ENCODE peak calls at places on chromosomes 4 and X, in five cellular contexts. L is transverse colon, P is ovary, F is tibial nerve, G is GM12878. U is an unnamed sample.
A peak's percentile ranks its signal among the peaks of the same experiment; 100 is the strongest.

GRCh38 chr4:148998719-148999118 is 556.5 kb upstream of the NR3C2 start:
- DNase-seq in P (no peak), G (no peak), L (no peak), F (no peak), U (no peak)

GRCh38 chr4:25031077-25031606 is 396 bp upstream of the LGI2 start:
- DNase-seq in L (peak; percentile 14), P (peak; percentile 58), G (no peak), F (no peak), U (no peak)

GRCh38 chrX:23756165-23756564 is 13.1 kb upstream of the ACOT9 start:
- DNase-seq in G (peak; percentile 50), P (no peak), L (peak; percentile 70), F (peak; percentile 63), U (no peak)

GRCh38 chrX:65987856-65988255 is 52.0 kb downstream of the VSIG4 start:
- DNase-seq in P (no peak), F (no peak), G (no peak), L (no peak), U (no peak)

GRCh38 chrX:109902665-109903064 is 100.2 kb upstream of the TMEM164 start:
- DNase-seq in P (no peak), F (no peak), L (no peak), G (no peak), U (no peak)

GRCh38 chr4:20493761-20494353 is 206.4 kb upstream of the PACRGL start:
- DNase-seq in G (no peak), F (no peak), L (no peak), P (no peak), U (no peak)

GRCh38 chr4:76822294-76822693 is 75.7 kb downstream of the SOWAHB start:
- DNase-seq in G (no peak), L (no peak), F (peak; percentile 25), P (no peak), U (no peak)

GRCh38 chrX:100208076-100208475 is 202.0 kb downstream of the PCDH19 start:
- DNase-seq in F (no peak), P (no peak), L (no peak), G (no peak), U (no peak)

GRCh38 chrX:48715066-48715465 is 18.5 kb downstream of the SUV39H1 start:
- DNase-seq in G (no peak), P (no peak), F (no peak), L (no peak), U (no peak)

DNA sequence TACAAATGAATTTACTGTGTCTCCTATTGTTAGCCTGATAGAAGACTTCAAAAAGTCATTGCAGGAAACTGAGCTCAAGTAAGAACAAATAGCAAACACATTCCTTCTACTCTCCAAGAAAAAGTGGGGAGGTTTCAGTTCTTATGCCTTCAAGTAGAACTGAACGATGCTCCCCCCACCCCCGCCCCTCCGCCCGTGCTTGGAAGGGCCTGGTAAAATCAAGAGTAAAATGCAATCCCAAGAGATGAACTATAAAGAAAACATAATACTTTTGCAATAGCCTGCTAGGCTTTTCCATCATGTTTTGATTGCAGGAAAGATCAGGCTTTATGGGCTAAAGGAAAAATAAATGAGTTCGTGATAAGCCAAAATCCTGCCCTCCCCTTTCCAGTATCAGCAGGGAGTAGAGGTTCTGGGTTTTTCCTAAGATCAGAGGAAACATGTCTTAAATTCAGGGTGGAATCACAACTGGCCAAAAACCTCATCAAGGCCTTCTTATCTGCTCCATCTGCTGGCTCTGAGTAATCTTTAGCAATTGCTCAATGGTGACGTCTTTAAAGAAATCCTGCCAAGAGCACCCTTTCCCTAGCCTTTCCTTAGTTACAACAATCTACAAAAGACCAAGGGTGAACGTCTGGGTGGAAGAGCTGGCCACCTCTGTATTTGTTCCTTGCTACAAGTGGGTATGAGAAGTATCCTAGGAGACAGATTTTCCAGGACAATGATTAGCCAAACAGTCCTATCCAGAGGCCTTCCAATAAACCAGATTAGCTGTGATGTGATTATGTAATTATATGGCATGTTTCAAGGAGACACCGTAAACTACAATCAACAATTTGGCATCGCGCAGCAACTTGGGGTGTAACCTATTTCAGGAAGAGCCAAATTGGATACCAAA is 66.3 kb upstream of the FAM9C start:
- DNase-seq in F (peak; percentile 63), G (no peak), P (no peak), L (peak; percentile 51), U (peak; percentile 73)
- TF ChIP-seq EP300 in F (peak; percentile 79), G (no peak), P (no peak), L (peak; percentile 57), U (no peak)

DNA sequence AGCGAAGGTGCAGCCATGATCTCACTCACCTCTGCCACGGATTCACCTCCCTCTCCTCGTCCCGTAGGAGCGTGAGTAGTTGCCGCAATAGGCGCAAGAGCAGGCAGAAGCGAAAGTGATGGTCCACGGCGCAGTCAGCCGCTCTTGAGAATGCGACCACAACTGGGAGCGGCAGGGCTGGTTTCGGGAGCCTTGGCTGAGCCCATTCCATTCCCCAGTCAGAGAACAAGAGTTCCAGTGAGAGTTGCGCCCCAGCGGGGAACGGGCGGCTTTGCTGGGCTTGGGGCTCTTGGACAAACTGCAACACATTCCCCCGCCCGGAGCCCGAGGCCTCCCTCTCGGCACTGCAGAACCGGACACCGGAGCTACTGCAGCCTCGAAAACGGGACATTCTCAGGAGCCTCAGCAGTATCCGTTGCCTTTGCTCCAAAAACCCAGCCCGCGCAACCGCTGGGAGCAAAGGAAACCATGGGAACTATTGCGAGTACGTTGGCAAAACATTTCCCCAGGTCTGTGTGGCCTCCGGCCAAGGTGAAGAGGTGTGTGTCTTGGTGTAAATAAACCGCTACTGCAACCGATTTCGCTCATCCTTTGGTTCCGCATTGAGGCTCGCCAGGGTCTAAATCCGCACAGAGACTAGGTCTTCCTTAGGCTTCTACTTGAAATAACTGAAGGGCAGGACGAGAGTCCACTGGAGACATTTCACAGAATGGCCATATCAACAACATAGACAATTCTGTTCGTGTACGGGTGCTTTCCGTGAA is 5.7 kb upstream of the ZBTB33 start:
- DNase-seq in G (no peak), F (peak; percentile 68), L (peak; percentile 79), P (peak; percentile 83), U (peak; percentile 84)
- TF ChIP-seq EP300 in G (peak; percentile 19), F (peak; percentile 84), L (no peak), P (no peak), U (no peak)

DNA sequence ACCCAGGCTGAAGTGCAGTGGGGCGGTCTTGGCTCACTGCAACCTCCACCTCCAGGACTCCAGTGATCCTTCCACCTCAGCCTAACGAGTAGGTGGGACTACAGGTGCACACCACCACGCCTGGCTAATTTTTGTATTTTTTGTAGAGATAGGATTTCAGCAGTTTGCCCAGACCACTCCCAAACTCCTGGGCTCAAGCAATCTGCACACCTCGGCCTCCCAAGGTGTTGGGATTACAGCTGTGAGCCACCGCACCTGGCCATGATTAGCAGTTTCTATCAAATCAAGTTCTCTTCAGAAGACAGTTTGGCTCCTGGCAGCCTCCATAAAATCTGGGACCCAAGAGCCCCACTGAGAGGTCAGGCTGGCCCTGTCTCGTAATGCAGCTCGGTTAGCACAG is 26.4 kb upstream of the TRIM2 start:
- DNase-seq in F (no peak), P (no peak), G (no peak), L (no peak), U (no peak)
- TF ChIP-seq EP300 in F (no peak), P (no peak), G (no peak), L (no peak), U (no peak)

GRCh38 chr4:186726150-186726439 is 2.4 kb upstream of the FAT1 start:
- DNase-seq in F (no peak), L (no peak), P (peak; percentile 38), G (no peak), U (no peak)

GRCh38 chr4:186724048-186724860 is 598 bp upstream of the FAT1 start:
- DNase-seq in G (no peak), P (peak; percentile 80), F (no peak), L (peak; percentile 58), U (peak; percentile 75)

GRCh38 chr4:186724861-186725419 is 1.3 kb upstream of the FAT1 start:
- DNase-seq in G (no peak), L (no peak), F (peak; percentile 29), P (peak; percentile 41), U (no peak)

GRCh38 chr4:186726440-186727148 is 2.9 kb upstream of the FAT1 start:
- DNase-seq in L (peak; percentile 88), F (peak; percentile 53), P (peak; percentile 80), G (no peak), U (peak; percentile 82)

DNA sequence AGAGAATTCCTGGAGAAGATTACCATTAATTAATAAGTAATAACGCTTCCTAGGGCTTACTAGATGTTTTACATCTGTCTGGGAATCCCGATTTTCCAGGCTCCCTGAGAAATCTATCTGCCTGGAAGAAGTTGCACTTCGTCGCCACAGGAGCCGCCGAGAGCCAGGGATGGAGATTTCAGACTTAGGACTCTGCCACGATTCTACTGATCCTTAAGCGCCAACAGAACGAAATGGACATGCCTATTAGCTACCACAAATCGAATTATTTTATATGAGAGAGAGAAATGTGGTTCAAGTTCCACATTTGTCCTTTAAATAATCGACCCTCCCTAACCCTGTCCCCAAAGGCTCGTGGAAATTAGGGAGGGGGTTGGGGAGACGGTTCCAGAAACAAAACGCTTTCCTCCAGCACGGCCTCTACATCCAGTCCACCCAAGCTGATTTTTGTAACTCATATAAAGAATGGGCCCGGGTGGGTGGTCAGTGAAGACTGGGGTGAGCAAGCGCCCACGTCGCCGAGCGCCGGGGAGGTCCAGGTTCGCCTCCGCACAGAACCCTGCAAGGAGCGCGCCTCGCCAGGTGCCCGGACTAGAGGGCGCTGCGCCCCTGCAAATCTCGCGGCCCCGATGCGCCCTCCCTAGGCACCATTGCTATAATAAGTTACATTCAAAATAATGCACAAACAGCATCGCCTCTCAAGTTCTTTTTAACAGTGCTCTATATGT is 1.9 kb upstream of the FAT1 start:
- DNase-seq in P (peak; percentile 81), G (no peak), F (peak; percentile 84), L (peak; percentile 87), U (peak; percentile 76)
- TF ChIP-seq EP300 in P (no peak), G (no peak), F (no peak), L (no peak), U (no peak)

GRCh38 chr4:174260099-174260498 is 23.4 kb downstream of the FBXO8 start:
- DNase-seq in G (no peak), F (no peak), P (no peak), L (no peak), U (no peak)
- TF ChIP-seq EP300 in G (no peak), F (no peak), P (no peak), L (no peak), U (no peak)